ENCODE peak calls at places on chromosomes 16 and 17, in four cellular contexts. One of them, this sample, is unnamed.

GRCh38 chr17:3916825-3917224 is 560 bp upstream of the P2RX1 start:
- DNase-seq in HepG2: no peak
- DNase-seq in K562: no peak
- DNase-seq in WTC11: no peak
- DNase-seq in this sample: no peak

GRCh38 chr17:65260626-65261025 is 123.5 kb downstream of the RGS9 start:
- DNase-seq in WTC11: no peak
- DNase-seq in HepG2: no peak
- DNase-seq in K562: no peak
- DNase-seq in this sample: no peak

GRCh38 chr16:67537636-67538591 is 9.3 kb downstream of the RIPOR1 start:
- DNase-seq in K562: no peak
- DNase-seq in WTC11: peak; percentile 42
- DNase-seq in HepG2: no peak
- DNase-seq in this sample: no peak

GRCh38 chr17:79955961-79956735 is 79.5 kb downstream of the TBC1D16 start:
- DNase-seq in HepG2: no peak
- DNase-seq in WTC11: no peak
- DNase-seq in K562: no peak
- DNase-seq in this sample: no peak

GRCh38 chr16:17930280-17930679 is 406.3 kb downstream of the NPIPA8 start:
- DNase-seq in K562: no peak
- DNase-seq in HepG2: no peak
- DNase-seq in WTC11: no peak
- DNase-seq in this sample: no peak

GRCh38 chr17:44023545-44024270 is 8.9 kb upstream of the TMEM101 start:
- DNase-seq in K562: no peak
- DNase-seq in HepG2: no peak
- DNase-seq in WTC11: no peak
- DNase-seq in this sample: no peak

GRCh38 chr16:4316732-4317461 is 1.0 kb downstream of the GLIS2 start:
- DNase-seq in K562: no peak
- DNase-seq in WTC11: no peak
- DNase-seq in HepG2: no peak
- DNase-seq in this sample: no peak

GRCh38 chr16:70348991-70349390 is 2.3 kb downstream of the DDX19A start:
- DNase-seq in WTC11: no peak
- DNase-seq in HepG2: no peak
- DNase-seq in K562: no peak
- DNase-seq in this sample: no peak

GRCh38 chr16:30846649-30847402 is 47.1 kb downstream of the BCL7C start:
- DNase-seq in WTC11: no peak
- DNase-seq in HepG2: no peak
- DNase-seq in K562: no peak
- DNase-seq in this sample: no peak

GRCh38 chr16:67100569-67101300 is 9.0 kb upstream of the PHAF1 start:
- DNase-seq in K562: no peak
- DNase-seq in WTC11: no peak
- DNase-seq in HepG2: no peak
- DNase-seq in this sample: peak; percentile 21

GRCh38 chr17:31598921-31599571 is 207.6 kb downstream of the RAB11FIP4 start:
- DNase-seq in K562: no peak
- DNase-seq in WTC11: no peak
- DNase-seq in HepG2: peak; percentile 40
- DNase-seq in this sample: no peak

GRCh38 chr17:520447-521167 is 168.0 kb upstream of the RPH3AL start:
- DNase-seq in HepG2: no peak
- DNase-seq in WTC11: no peak
- DNase-seq in K562: no peak
- DNase-seq in this sample: no peak

GRCh38 chr17:43042025-43042424 is 17.0 kb downstream of the RND2 start:
- DNase-seq in HepG2: no peak
- DNase-seq in WTC11: no peak
- DNase-seq in K562: peak; percentile 40
- DNase-seq in this sample: no peak

GRCh38 chr17:47275245-47275984 is 21.8 kb downstream of the ITGB3 start:
- DNase-seq in K562: peak; percentile 86
- DNase-seq in HepG2: no peak
- DNase-seq in WTC11: peak; percentile 75
- DNase-seq in this sample: peak; percentile 66

GRCh38 chr16:66287916-66288315 is 78.6 kb upstream of the CDH5 start:
- DNase-seq in HepG2: no peak
- DNase-seq in WTC11: no peak
- DNase-seq in K562: no peak
- DNase-seq in this sample: no peak

GRCh38 chr16:31875112-31875803 is 1.7 kb downstream of the ZNF267 start:
- DNase-seq in WTC11: no peak
- DNase-seq in K562: peak; percentile 18
- DNase-seq in HepG2: no peak
- DNase-seq in this sample: no peak

GRCh38 chr17:17985555-17985954 is 12.9 kb downstream of the DRC3 start:
- DNase-seq in WTC11: no peak
- DNase-seq in K562: peak; percentile 21
- DNase-seq in HepG2: no peak
- DNase-seq in this sample: no peak

GRCh38 chr17:17510456-17511292 is 14.5 kb upstream of the RASD1 start:
- DNase-seq in WTC11: no peak
- DNase-seq in K562: no peak
- DNase-seq in HepG2: no peak
- DNase-seq in this sample: no peak

GRCh38 chr17:32943206-32943605 is 15.3 kb downstream of the TMEM98 start:
- DNase-seq in K562: no peak
- DNase-seq in HepG2: no peak
- DNase-seq in WTC11: no peak
- DNase-seq in this sample: no peak

GRCh38 chr16:89369266-89369895 is 121.0 kb downstream of the ANKRD11 start:
- DNase-seq in K562: peak; percentile 57
- DNase-seq in HepG2: no peak
- DNase-seq in WTC11: no peak
- DNase-seq in this sample: no peak

GRCh38 chr17:39894681-39895376 is 23.6 kb downstream of the GSDMB start:
- DNase-seq in HepG2: no peak
- DNase-seq in K562: no peak
- DNase-seq in WTC11: no peak
- DNase-seq in this sample: no peak

GRCh38 chr17:8951210-8951609 is 14.3 kb downstream of the PIK3R5 start:
- DNase-seq in K562: no peak
- DNase-seq in HepG2: no peak
- DNase-seq in WTC11: no peak
- DNase-seq in this sample: no peak

GRCh38 chr17:27635275-27635823 is 4.4 kb downstream of the LGALS9 start:
- DNase-seq in K562: peak; percentile 65
- DNase-seq in WTC11: no peak
- DNase-seq in HepG2: no peak
- DNase-seq in this sample: no peak

GRCh38 chr16:77213542-77214108 is 14.4 kb downstream of the SYCE1L start:
- DNase-seq in K562: no peak
- DNase-seq in HepG2: peak; percentile 46
- DNase-seq in WTC11: no peak
- DNase-seq in this sample: no peak

GRCh38 chr17:2457913-2458312 is 53.8 kb downstream of the METTL16 start:
- DNase-seq in WTC11: no peak
- DNase-seq in HepG2: no peak
- DNase-seq in K562: no peak
- DNase-seq in this sample: no peak

GRCh38 chr16:68166264-68166663 is 69.7 kb downstream of the ESRP2 start:
- DNase-seq in HepG2: no peak
- DNase-seq in K562: no peak
- DNase-seq in WTC11: no peak
- DNase-seq in this sample: no peak

GRCh38 chr16:20897253-20897896 is 2.8 kb downstream of the DCUN1D3 start:
- DNase-seq in WTC11: no peak
- DNase-seq in K562: no peak
- DNase-seq in HepG2: peak; percentile 36
- DNase-seq in this sample: no peak

GRCh38 chr16:81889896-81890634 is 111.0 kb downstream of the PLCG2 start:
- DNase-seq in WTC11: peak; percentile 70
- DNase-seq in HepG2: peak; percentile 70
- DNase-seq in K562: peak; percentile 77
- DNase-seq in this sample: peak; percentile 66

GRCh38 chr16:51150159-51150893 is 744 bp downstream of the SALL1 start:
- DNase-seq in HepG2: no peak
- DNase-seq in WTC11: no peak
- DNase-seq in K562: no peak
- DNase-seq in this sample: no peak

GRCh38 chr16:12729448-12729847 is 74.2 kb downstream of the CPPED1 start:
- DNase-seq in HepG2: no peak
- DNase-seq in K562: no peak
- DNase-seq in WTC11: no peak
- DNase-seq in this sample: no peak

GRCh38 chr16:3542601-3543373 is 34.4 kb downstream of the NLRC3 start:
- DNase-seq in WTC11: no peak
- DNase-seq in K562: no peak
- DNase-seq in HepG2: no peak
- DNase-seq in this sample: no peak

GRCh38 chr16:3601614-3602319 is 9.6 kb downstream of the SLX4 start:
- DNase-seq in WTC11: no peak
- DNase-seq in K562: no peak
- DNase-seq in HepG2: no peak
- DNase-seq in this sample: no peak

GRCh38 chr16:56337131-56337857 is 88.1 kb downstream of the AMFR start:
- DNase-seq in HepG2: no peak
- DNase-seq in WTC11: no peak
- DNase-seq in K562: no peak
- DNase-seq in this sample: no peak

DNA sequence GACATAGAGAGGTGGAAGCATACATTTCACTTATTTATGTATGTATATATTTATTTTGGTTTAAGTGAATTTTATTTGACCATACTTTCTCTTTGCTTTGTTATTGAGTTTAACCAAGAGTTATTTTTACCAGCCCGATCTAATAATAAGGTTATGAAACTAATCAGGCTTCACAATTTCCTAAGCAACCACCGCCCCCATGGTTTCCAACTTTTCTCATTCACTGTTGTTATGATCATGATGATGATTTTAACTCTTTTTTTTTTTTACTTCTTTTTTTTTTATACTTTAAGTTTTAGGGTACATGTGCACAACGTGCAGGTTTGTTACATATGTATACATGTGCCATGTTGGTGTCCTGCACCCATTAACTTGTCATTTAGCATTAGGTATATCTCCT is 30.6 kb downstream of the DNAH9 start:
- DNase-seq in K562: no peak
- DNase-seq in WTC11: no peak
- DNase-seq in HepG2: no peak
- DNase-seq in this sample: no peak
- TF ChIP-seq ELF4 in K562: no peak
- TF ChIP-seq ELF4 in WTC11: no peak
- TF ChIP-seq ELF4 in HepG2: no peak
- TF ChIP-seq ELF4 in this sample: no peak

DNA sequence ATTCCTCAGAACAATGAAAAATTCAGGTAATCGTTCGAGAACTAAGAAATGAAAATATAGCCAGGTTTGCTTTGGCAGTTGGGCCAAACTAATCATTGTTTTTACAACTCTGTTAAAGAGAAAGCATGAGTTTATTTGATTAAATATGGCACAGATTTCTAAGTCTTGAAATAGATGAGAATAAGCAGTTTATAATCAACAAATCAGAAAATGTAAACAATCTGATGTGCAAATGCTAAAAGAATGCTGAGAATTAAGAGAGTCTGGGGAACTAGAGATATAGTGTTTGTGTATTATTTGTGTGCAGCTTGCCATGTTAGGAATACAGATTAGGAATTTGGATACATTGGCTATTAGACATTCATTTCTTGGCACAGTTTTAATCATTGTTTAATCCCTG is 212.5 kb downstream of the TANC2 start:
- DNase-seq in HepG2: no peak
- DNase-seq in K562: no peak
- DNase-seq in WTC11: no peak
- DNase-seq in this sample: no peak
- TF ChIP-seq ELF4 in HepG2: no peak
- TF ChIP-seq ELF4 in K562: no peak
- TF ChIP-seq ELF4 in WTC11: no peak
- TF ChIP-seq ELF4 in this sample: no peak

GRCh38 chr17:77664097-77664729 is 294.3 kb upstream of the TNRC6C start:
- DNase-seq in K562: no peak
- DNase-seq in WTC11: no peak
- DNase-seq in HepG2: no peak
- DNase-seq in this sample: no peak

GRCh38 chr17:77666881-77667395 is 291.6 kb upstream of the TNRC6C start:
- DNase-seq in WTC11: no peak
- DNase-seq in HepG2: no peak
- DNase-seq in K562: no peak
- DNase-seq in this sample: no peak

GRCh38 chr17:77667478-77667877 is 291.0 kb upstream of the TNRC6C start:
- DNase-seq in K562: no peak
- DNase-seq in WTC11: no peak
- DNase-seq in HepG2: no peak
- DNase-seq in this sample: no peak

GRCh38 chr17:77666480-77666879 is 292.0 kb upstream of the TNRC6C start:
- DNase-seq in WTC11: no peak
- DNase-seq in K562: no peak
- DNase-seq in HepG2: no peak
- DNase-seq in this sample: no peak

DNA sequence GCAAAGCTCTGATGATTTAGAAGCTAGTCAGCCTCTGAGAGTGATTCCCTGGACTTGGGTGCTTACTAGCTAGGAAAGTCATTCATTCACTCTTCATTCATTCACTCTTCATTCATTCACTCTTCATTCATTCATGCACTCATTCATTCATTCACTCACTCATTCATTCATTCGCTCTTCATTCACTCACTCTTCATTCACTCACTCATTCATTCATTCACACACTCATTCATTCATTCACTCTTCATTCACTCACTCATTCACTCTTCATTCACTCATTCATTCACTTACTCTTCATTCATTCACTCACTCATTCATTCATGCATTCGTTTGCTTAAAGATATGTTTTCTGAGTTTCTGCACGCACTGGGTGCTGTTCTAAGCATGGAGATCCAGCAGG is 292.7 kb upstream of the TNRC6C start:
- DNase-seq in WTC11: no peak
- DNase-seq in K562: no peak
- DNase-seq in HepG2: no peak
- DNase-seq in this sample: no peak
- TF ChIP-seq ELF4 in WTC11: no peak
- TF ChIP-seq ELF4 in K562: no peak
- TF ChIP-seq ELF4 in HepG2: no peak
- TF ChIP-seq ELF4 in this sample: no peak

DNA sequence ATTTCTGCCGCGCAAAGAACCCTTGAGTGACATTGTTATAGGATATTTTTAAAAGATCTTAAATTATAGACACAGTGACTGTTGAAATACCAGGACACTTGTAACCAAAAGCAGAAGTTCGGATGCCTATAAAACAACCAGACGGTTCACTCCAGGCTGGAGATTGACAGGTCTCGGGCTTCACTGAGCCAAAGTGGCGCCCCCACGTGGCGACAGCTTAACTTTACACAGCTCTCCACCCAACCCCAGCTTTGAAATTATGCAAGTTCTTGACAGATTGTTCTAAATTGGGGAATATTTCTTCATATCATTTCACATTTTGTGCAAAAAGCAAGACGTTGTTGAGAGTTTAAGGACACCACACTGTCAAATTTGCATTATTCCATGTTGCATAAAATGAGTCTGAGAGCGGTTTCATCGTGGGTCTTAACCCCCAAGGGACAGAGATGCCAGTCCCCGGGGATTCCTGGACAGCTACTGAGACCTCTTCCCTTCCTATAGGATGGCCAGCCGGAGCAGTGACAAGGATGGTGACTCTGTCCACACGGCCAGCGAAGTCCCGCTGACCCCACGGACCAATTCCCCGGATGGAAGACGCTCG is 11.9 kb downstream of the SYT17 start:
- DNase-seq in WTC11: peak; percentile 63
- DNase-seq in K562: peak; percentile 77
- DNase-seq in HepG2: peak; percentile 62
- DNase-seq in this sample: peak; percentile 76
- TF ChIP-seq ELF4 in WTC11: no peak
- TF ChIP-seq ELF4 in K562: no peak
- TF ChIP-seq ELF4 in HepG2: no peak
- TF ChIP-seq ELF4 in this sample: no peak